ENCODE peak calls at places on chromosomes 5 and 9, in seven cellular contexts. One of them, this sample, is unnamed.

GRCh38 chr9:18235181-18235908 is 238.6 kb upstream of the ADAMTSL1 start:
- DNase-seq in posterior cingulate gyrus: no peak
- DNase-seq in HTR-8/SVneo: no peak
- DNase-seq in left ventricle myocardium superior: no peak
- DNase-seq in cardiac fibroblast: no peak
- DNase-seq in M059J: no peak
- DNase-seq in stimulated activated CD4-positive, alpha-beta T cell treated with anti-CD3 and anti-CD28 coated beads, Interleukin-12 subunit alpha, Interleukin-12 subunit beta, amount 100 ng/mL, for 4 hours: no peak
- DNase-seq in this sample: no peak

GRCh38 chr5:96220610-96221390 is 212.2 kb downstream of the PCSK1 start:
- DNase-seq in posterior cingulate gyrus: no peak
- DNase-seq in HTR-8/SVneo: no peak
- DNase-seq in left ventricle myocardium superior: no peak
- DNase-seq in cardiac fibroblast: peak; percentile 91
- DNase-seq in M059J: peak; percentile 90
- DNase-seq in stimulated activated CD4-positive, alpha-beta T cell treated with anti-CD3 and anti-CD28 coated beads, Interleukin-12 subunit alpha, Interleukin-12 subunit beta, amount 100 ng/mL, for 4 hours: no peak
- DNase-seq in this sample: no peak

GRCh38 chr9:36898621-36899020 is 135.4 kb downstream of the PAX5 start:
- DNase-seq in posterior cingulate gyrus: no peak
- DNase-seq in HTR-8/SVneo: no peak
- DNase-seq in left ventricle myocardium superior: no peak
- DNase-seq in cardiac fibroblast: no peak
- DNase-seq in M059J: no peak
- DNase-seq in stimulated activated CD4-positive, alpha-beta T cell treated with anti-CD3 and anti-CD28 coated beads, Interleukin-12 subunit alpha, Interleukin-12 subunit beta, amount 100 ng/mL, for 4 hours: no peak
- DNase-seq in this sample: no peak

GRCh38 chr5:17216974-17217325 is 481 bp upstream of the BASP1 start:
- DNase-seq in posterior cingulate gyrus: peak; percentile 33
- DNase-seq in HTR-8/SVneo: peak; percentile 78
- DNase-seq in left ventricle myocardium superior: no peak
- DNase-seq in cardiac fibroblast: peak; percentile 61
- DNase-seq in M059J: peak; percentile 54
- DNase-seq in stimulated activated CD4-positive, alpha-beta T cell treated with anti-CD3 and anti-CD28 coated beads, Interleukin-12 subunit alpha, Interleukin-12 subunit beta, amount 100 ng/mL, for 4 hours: peak; percentile 0
- DNase-seq in this sample: peak; percentile 35

GRCh38 chr5:128227984-128228383 is 144.4 kb downstream of the SLC12A2 start:
- DNase-seq in posterior cingulate gyrus: no peak
- DNase-seq in HTR-8/SVneo: peak; percentile 10
- DNase-seq in left ventricle myocardium superior: no peak
- DNase-seq in cardiac fibroblast: peak; percentile 95
- DNase-seq in M059J: peak; percentile 88
- DNase-seq in stimulated activated CD4-positive, alpha-beta T cell treated with anti-CD3 and anti-CD28 coated beads, Interleukin-12 subunit alpha, Interleukin-12 subunit beta, amount 100 ng/mL, for 4 hours: no peak
- DNase-seq in this sample: no peak

GRCh38 chr5:14419686-14420085 is 161.9 kb upstream of the OTULINL start:
- DNase-seq in posterior cingulate gyrus: no peak
- DNase-seq in HTR-8/SVneo: no peak
- DNase-seq in left ventricle myocardium superior: no peak
- DNase-seq in cardiac fibroblast: no peak
- DNase-seq in M059J: no peak
- DNase-seq in stimulated activated CD4-positive, alpha-beta T cell treated with anti-CD3 and anti-CD28 coated beads, Interleukin-12 subunit alpha, Interleukin-12 subunit beta, amount 100 ng/mL, for 4 hours: no peak
- DNase-seq in this sample: no peak

GRCh38 chr5:103019804-103020203 is 100.1 kb downstream of the GIN1 start:
- DNase-seq in posterior cingulate gyrus: no peak
- DNase-seq in HTR-8/SVneo: no peak
- DNase-seq in left ventricle myocardium superior: no peak
- DNase-seq in cardiac fibroblast: no peak
- DNase-seq in M059J: no peak
- DNase-seq in stimulated activated CD4-positive, alpha-beta T cell treated with anti-CD3 and anti-CD28 coated beads, Interleukin-12 subunit alpha, Interleukin-12 subunit beta, amount 100 ng/mL, for 4 hours: no peak
- DNase-seq in this sample: no peak

GRCh38 chr5:4068171-4068570 is 472.5 kb downstream of the IRX1 start:
- DNase-seq in posterior cingulate gyrus: no peak
- DNase-seq in HTR-8/SVneo: no peak
- DNase-seq in left ventricle myocardium superior: no peak
- DNase-seq in cardiac fibroblast: no peak
- DNase-seq in M059J: no peak
- DNase-seq in stimulated activated CD4-positive, alpha-beta T cell treated with anti-CD3 and anti-CD28 coated beads, Interleukin-12 subunit alpha, Interleukin-12 subunit beta, amount 100 ng/mL, for 4 hours: no peak
- DNase-seq in this sample: no peak

GRCh38 chr5:12805165-12805698 is 901.0 kb upstream of the CTNND2 start:
- DNase-seq in posterior cingulate gyrus: no peak
- DNase-seq in HTR-8/SVneo: no peak
- DNase-seq in left ventricle myocardium superior: no peak
- DNase-seq in cardiac fibroblast: no peak
- DNase-seq in M059J: no peak
- DNase-seq in stimulated activated CD4-positive, alpha-beta T cell treated with anti-CD3 and anti-CD28 coated beads, Interleukin-12 subunit alpha, Interleukin-12 subunit beta, amount 100 ng/mL, for 4 hours: no peak
- DNase-seq in this sample: no peak

GRCh38 chr5:135127604-135128240 is 93.7 kb upstream of the PITX1 start:
- DNase-seq in posterior cingulate gyrus: no peak
- DNase-seq in HTR-8/SVneo: peak; percentile 91
- DNase-seq in left ventricle myocardium superior: no peak
- DNase-seq in cardiac fibroblast: peak; percentile 54
- DNase-seq in M059J: peak; percentile 92
- DNase-seq in stimulated activated CD4-positive, alpha-beta T cell treated with anti-CD3 and anti-CD28 coated beads, Interleukin-12 subunit alpha, Interleukin-12 subunit beta, amount 100 ng/mL, for 4 hours: no peak
- DNase-seq in this sample: peak; percentile 61

GRCh38 chr5:79173626-79174025 is 62.0 kb downstream of the BHMT start:
- DNase-seq in posterior cingulate gyrus: no peak
- DNase-seq in HTR-8/SVneo: no peak
- DNase-seq in left ventricle myocardium superior: no peak
- DNase-seq in cardiac fibroblast: no peak
- DNase-seq in M059J: no peak
- DNase-seq in stimulated activated CD4-positive, alpha-beta T cell treated with anti-CD3 and anti-CD28 coated beads, Interleukin-12 subunit alpha, Interleukin-12 subunit beta, amount 100 ng/mL, for 4 hours: no peak
- DNase-seq in this sample: no peak

GRCh38 chr5:143209881-143210395 is 193.5 kb downstream of the NR3C1 start:
- DNase-seq in posterior cingulate gyrus: no peak
- DNase-seq in HTR-8/SVneo: no peak
- DNase-seq in left ventricle myocardium superior: no peak
- DNase-seq in cardiac fibroblast: no peak
- DNase-seq in M059J: no peak
- DNase-seq in stimulated activated CD4-positive, alpha-beta T cell treated with anti-CD3 and anti-CD28 coated beads, Interleukin-12 subunit alpha, Interleukin-12 subunit beta, amount 100 ng/mL, for 4 hours: no peak
- DNase-seq in this sample: no peak

GRCh38 chr5:32710859-32711692 is at the start of gene NPR3:
- DNase-seq in posterior cingulate gyrus: no peak
- DNase-seq in HTR-8/SVneo: peak; percentile 53
- DNase-seq in left ventricle myocardium superior: peak; percentile 48
- DNase-seq in cardiac fibroblast: peak; percentile 62
- DNase-seq in M059J: no peak
- DNase-seq in stimulated activated CD4-positive, alpha-beta T cell treated with anti-CD3 and anti-CD28 coated beads, Interleukin-12 subunit alpha, Interleukin-12 subunit beta, amount 100 ng/mL, for 4 hours: no peak
- DNase-seq in this sample: peak; percentile 34

GRCh38 chr9:136787690-136788400 is 3.3 kb upstream of the TMEM141 start:
- DNase-seq in posterior cingulate gyrus: peak; percentile 59
- DNase-seq in HTR-8/SVneo: no peak
- DNase-seq in left ventricle myocardium superior: peak; percentile 74
- DNase-seq in cardiac fibroblast: peak; percentile 69
- DNase-seq in M059J: peak; percentile 59
- DNase-seq in stimulated activated CD4-positive, alpha-beta T cell treated with anti-CD3 and anti-CD28 coated beads, Interleukin-12 subunit alpha, Interleukin-12 subunit beta, amount 100 ng/mL, for 4 hours: peak; percentile 52
- DNase-seq in this sample: no peak

GRCh38 chr9:135023816-135024405 is 63.6 kb upstream of the OLFM1 start:
- DNase-seq in posterior cingulate gyrus: no peak
- DNase-seq in HTR-8/SVneo: no peak
- DNase-seq in left ventricle myocardium superior: no peak
- DNase-seq in cardiac fibroblast: no peak
- DNase-seq in M059J: no peak
- DNase-seq in stimulated activated CD4-positive, alpha-beta T cell treated with anti-CD3 and anti-CD28 coated beads, Interleukin-12 subunit alpha, Interleukin-12 subunit beta, amount 100 ng/mL, for 4 hours: no peak
- DNase-seq in this sample: no peak

GRCh38 chr5:171777420-171777759 is 8.2 kb upstream of the SMIM23 start:
- DNase-seq in posterior cingulate gyrus: no peak
- DNase-seq in HTR-8/SVneo: no peak
- DNase-seq in left ventricle myocardium superior: no peak
- DNase-seq in cardiac fibroblast: no peak
- DNase-seq in M059J: no peak
- DNase-seq in stimulated activated CD4-positive, alpha-beta T cell treated with anti-CD3 and anti-CD28 coated beads, Interleukin-12 subunit alpha, Interleukin-12 subunit beta, amount 100 ng/mL, for 4 hours: no peak
- DNase-seq in this sample: no peak

GRCh38 chr5:96012399-96012798 is 50.7 kb upstream of the ELL2 start:
- DNase-seq in posterior cingulate gyrus: no peak
- DNase-seq in HTR-8/SVneo: no peak
- DNase-seq in left ventricle myocardium superior: no peak
- DNase-seq in cardiac fibroblast: no peak
- DNase-seq in M059J: no peak
- DNase-seq in stimulated activated CD4-positive, alpha-beta T cell treated with anti-CD3 and anti-CD28 coated beads, Interleukin-12 subunit alpha, Interleukin-12 subunit beta, amount 100 ng/mL, for 4 hours: no peak
- DNase-seq in this sample: no peak

GRCh38 chr5:107415762-107416161 is 255.0 kb downstream of the EFNA5 start:
- DNase-seq in posterior cingulate gyrus: no peak
- DNase-seq in HTR-8/SVneo: no peak
- DNase-seq in left ventricle myocardium superior: no peak
- DNase-seq in cardiac fibroblast: no peak
- DNase-seq in M059J: no peak
- DNase-seq in stimulated activated CD4-positive, alpha-beta T cell treated with anti-CD3 and anti-CD28 coated beads, Interleukin-12 subunit alpha, Interleukin-12 subunit beta, amount 100 ng/mL, for 4 hours: no peak
- DNase-seq in this sample: no peak

GRCh38 chr5:88684136-88684500 is 198.9 kb downstream of the MEF2C start:
- DNase-seq in posterior cingulate gyrus: no peak
- DNase-seq in HTR-8/SVneo: no peak
- DNase-seq in left ventricle myocardium superior: no peak
- DNase-seq in cardiac fibroblast: no peak
- DNase-seq in M059J: peak; percentile 51
- DNase-seq in stimulated activated CD4-positive, alpha-beta T cell treated with anti-CD3 and anti-CD28 coated beads, Interleukin-12 subunit alpha, Interleukin-12 subunit beta, amount 100 ng/mL, for 4 hours: no peak
- DNase-seq in this sample: no peak

GRCh38 chr9:89779816-89780215 is 175.0 kb downstream of the GADD45G start:
- DNase-seq in posterior cingulate gyrus: no peak
- DNase-seq in HTR-8/SVneo: no peak
- DNase-seq in left ventricle myocardium superior: no peak
- DNase-seq in cardiac fibroblast: no peak
- DNase-seq in M059J: no peak
- DNase-seq in stimulated activated CD4-positive, alpha-beta T cell treated with anti-CD3 and anti-CD28 coated beads, Interleukin-12 subunit alpha, Interleukin-12 subunit beta, amount 100 ng/mL, for 4 hours: no peak
- DNase-seq in this sample: no peak

GRCh38 chr5:92508271-92508670 is 1072.7 kb downstream of the NR2F1-AS1 start:
- DNase-seq in posterior cingulate gyrus: no peak
- DNase-seq in HTR-8/SVneo: no peak
- DNase-seq in left ventricle myocardium superior: no peak
- DNase-seq in cardiac fibroblast: no peak
- DNase-seq in M059J: peak; percentile 25
- DNase-seq in stimulated activated CD4-positive, alpha-beta T cell treated with anti-CD3 and anti-CD28 coated beads, Interleukin-12 subunit alpha, Interleukin-12 subunit beta, amount 100 ng/mL, for 4 hours: no peak
- DNase-seq in this sample: no peak

GRCh38 chr9:134365791-134366222 is 39.6 kb downstream of the RXRA start:
- DNase-seq in posterior cingulate gyrus: no peak
- DNase-seq in HTR-8/SVneo: no peak
- DNase-seq in left ventricle myocardium superior: peak; percentile 86
- DNase-seq in cardiac fibroblast: no peak
- DNase-seq in M059J: peak; percentile 65
- DNase-seq in stimulated activated CD4-positive, alpha-beta T cell treated with anti-CD3 and anti-CD28 coated beads, Interleukin-12 subunit alpha, Interleukin-12 subunit beta, amount 100 ng/mL, for 4 hours: no peak
- DNase-seq in this sample: no peak

GRCh38 chr5:17813214-17813613 is 179.0 kb downstream of the TAF11L14 start:
- DNase-seq in posterior cingulate gyrus: no peak
- DNase-seq in HTR-8/SVneo: no peak
- DNase-seq in left ventricle myocardium superior: no peak
- DNase-seq in cardiac fibroblast: no peak
- DNase-seq in M059J: no peak
- DNase-seq in stimulated activated CD4-positive, alpha-beta T cell treated with anti-CD3 and anti-CD28 coated beads, Interleukin-12 subunit alpha, Interleukin-12 subunit beta, amount 100 ng/mL, for 4 hours: no peak
- DNase-seq in this sample: no peak

GRCh38 chr5:141431286-141431685 is 979 bp downstream of the PCDHGA12 start:
- DNase-seq in posterior cingulate gyrus: no peak
- DNase-seq in HTR-8/SVneo: no peak
- DNase-seq in left ventricle myocardium superior: no peak
- DNase-seq in cardiac fibroblast: peak; percentile 56
- DNase-seq in M059J: no peak
- DNase-seq in stimulated activated CD4-positive, alpha-beta T cell treated with anti-CD3 and anti-CD28 coated beads, Interleukin-12 subunit alpha, Interleukin-12 subunit beta, amount 100 ng/mL, for 4 hours: no peak
- DNase-seq in this sample: no peak

GRCh38 chr5:74067748-74068541 is 441.9 kb downstream of the ARHGEF28 start:
- DNase-seq in posterior cingulate gyrus: no peak
- DNase-seq in HTR-8/SVneo: peak; percentile 28
- DNase-seq in left ventricle myocardium superior: no peak
- DNase-seq in cardiac fibroblast: no peak
- DNase-seq in M059J: peak; percentile 69
- DNase-seq in stimulated activated CD4-positive, alpha-beta T cell treated with anti-CD3 and anti-CD28 coated beads, Interleukin-12 subunit alpha, Interleukin-12 subunit beta, amount 100 ng/mL, for 4 hours: no peak
- DNase-seq in this sample: no peak

GRCh38 chr5:91042856-91043255 is 340.3 kb downstream of the ARRDC3 start:
- DNase-seq in posterior cingulate gyrus: no peak
- DNase-seq in HTR-8/SVneo: no peak
- DNase-seq in left ventricle myocardium superior: no peak
- DNase-seq in cardiac fibroblast: no peak
- DNase-seq in M059J: no peak
- DNase-seq in stimulated activated CD4-positive, alpha-beta T cell treated with anti-CD3 and anti-CD28 coated beads, Interleukin-12 subunit alpha, Interleukin-12 subunit beta, amount 100 ng/mL, for 4 hours: no peak
- DNase-seq in this sample: no peak

GRCh38 chr5:135106610-135107009 is 72.6 kb upstream of the PITX1 start:
- DNase-seq in posterior cingulate gyrus: no peak
- DNase-seq in HTR-8/SVneo: no peak
- DNase-seq in left ventricle myocardium superior: no peak
- DNase-seq in cardiac fibroblast: no peak
- DNase-seq in M059J: no peak
- DNase-seq in stimulated activated CD4-positive, alpha-beta T cell treated with anti-CD3 and anti-CD28 coated beads, Interleukin-12 subunit alpha, Interleukin-12 subunit beta, amount 100 ng/mL, for 4 hours: no peak
- DNase-seq in this sample: no peak

GRCh38 chr5:31972558-31972957 is 201.6 kb downstream of the GOLPH3 start:
- DNase-seq in posterior cingulate gyrus: no peak
- DNase-seq in HTR-8/SVneo: no peak
- DNase-seq in left ventricle myocardium superior: no peak
- DNase-seq in cardiac fibroblast: no peak
- DNase-seq in M059J: no peak
- DNase-seq in stimulated activated CD4-positive, alpha-beta T cell treated with anti-CD3 and anti-CD28 coated beads, Interleukin-12 subunit alpha, Interleukin-12 subunit beta, amount 100 ng/mL, for 4 hours: no peak
- DNase-seq in this sample: no peak

GRCh38 chr9:114690308-114690707 is 8.3 kb upstream of the TEX48 start:
- DNase-seq in posterior cingulate gyrus: no peak
- DNase-seq in HTR-8/SVneo: no peak
- DNase-seq in left ventricle myocardium superior: no peak
- DNase-seq in cardiac fibroblast: no peak
- DNase-seq in M059J: no peak
- DNase-seq in stimulated activated CD4-positive, alpha-beta T cell treated with anti-CD3 and anti-CD28 coated beads, Interleukin-12 subunit alpha, Interleukin-12 subunit beta, amount 100 ng/mL, for 4 hours: no peak
- DNase-seq in this sample: no peak

GRCh38 chr5:150703767-150704166 is 2.9 kb upstream of the RBM22 start:
- DNase-seq in posterior cingulate gyrus: no peak
- DNase-seq in HTR-8/SVneo: no peak
- DNase-seq in left ventricle myocardium superior: no peak
- DNase-seq in cardiac fibroblast: peak; percentile 28
- DNase-seq in M059J: no peak
- DNase-seq in stimulated activated CD4-positive, alpha-beta T cell treated with anti-CD3 and anti-CD28 coated beads, Interleukin-12 subunit alpha, Interleukin-12 subunit beta, amount 100 ng/mL, for 4 hours: no peak
- DNase-seq in this sample: no peak

GRCh38 chr9:120187758-120188157 is 392.2 kb downstream of the CDK5RAP2 start:
- DNase-seq in posterior cingulate gyrus: no peak
- DNase-seq in HTR-8/SVneo: no peak
- DNase-seq in left ventricle myocardium superior: no peak
- DNase-seq in cardiac fibroblast: no peak
- DNase-seq in M059J: peak; percentile 4
- DNase-seq in stimulated activated CD4-positive, alpha-beta T cell treated with anti-CD3 and anti-CD28 coated beads, Interleukin-12 subunit alpha, Interleukin-12 subunit beta, amount 100 ng/mL, for 4 hours: no peak
- DNase-seq in this sample: no peak

GRCh38 chr9:87193925-87194380 is 246.6 kb upstream of the GAS1 start:
- DNase-seq in posterior cingulate gyrus: no peak
- DNase-seq in HTR-8/SVneo: no peak
- DNase-seq in left ventricle myocardium superior: no peak
- DNase-seq in cardiac fibroblast: peak; percentile 79
- DNase-seq in M059J: peak; percentile 92
- DNase-seq in stimulated activated CD4-positive, alpha-beta T cell treated with anti-CD3 and anti-CD28 coated beads, Interleukin-12 subunit alpha, Interleukin-12 subunit beta, amount 100 ng/mL, for 4 hours: no peak
- DNase-seq in this sample: no peak

GRCh38 chr5:173383711-173384110 is 55.5 kb upstream of the STC2 start:
- DNase-seq in posterior cingulate gyrus: no peak
- DNase-seq in HTR-8/SVneo: peak; percentile 8
- DNase-seq in left ventricle myocardium superior: no peak
- DNase-seq in cardiac fibroblast: no peak
- DNase-seq in M059J: peak; percentile 68
- DNase-seq in stimulated activated CD4-positive, alpha-beta T cell treated with anti-CD3 and anti-CD28 coated beads, Interleukin-12 subunit alpha, Interleukin-12 subunit beta, amount 100 ng/mL, for 4 hours: no peak
- DNase-seq in this sample: no peak

GRCh38 chr9:127187231-127187956 is 65.0 kb upstream of the ANGPTL2 start:
- DNase-seq in posterior cingulate gyrus: no peak
- DNase-seq in HTR-8/SVneo: peak; percentile 76
- DNase-seq in left ventricle myocardium superior: peak; percentile 54
- DNase-seq in cardiac fibroblast: peak; percentile 98
- DNase-seq in M059J: peak; percentile 97
- DNase-seq in stimulated activated CD4-positive, alpha-beta T cell treated with anti-CD3 and anti-CD28 coated beads, Interleukin-12 subunit alpha, Interleukin-12 subunit beta, amount 100 ng/mL, for 4 hours: no peak
- DNase-seq in this sample: no peak

This sample was measured in 8988T.